ENCODE peak calls at places on chromosome 15, in ten cellular contexts. P is H7; F is fibroblast of lung; A is iPS-NIHi11; W is OCI-LY7; B is NCI-H1092 treated with DMSO at 0.1 percent for 48 hours; T is stimulated activated CD8-positive, alpha-beta memory T cell treated with anti-CD3 and anti-CD28 coated beads, Interleukin-15, amount 100 ng/mL, for 48 hours; Z is stimulated activated CD4-positive, alpha-beta T cell treated with anti-CD3 and anti-CD28 coated beads, Interleukin-12 subunit alpha, Interleukin-12 subunit beta, amount 100 ng/mL, for 4 hours; H is left cardiac atrium; U is Kasumi-1. Q is an unnamed sample.

GRCh38 chr15:66704783-66705113 is 2.7 kb downstream of the SMAD6 start:
- DNase-seq in P (no peak), A (no peak), H (no peak), U (no peak), F (no peak), Z (no peak), T (no peak), B (no peak), W (no peak), Q (no peak)

GRCh38 chr15:60223161-60223560 is 174.6 kb downstream of the ANXA2 start:
- DNase-seq in F (no peak), A (no peak), W (no peak), T (no peak), Z (no peak), B (peak; percentile 20), P (no peak), U (no peak), H (no peak), Q (no peak)

GRCh38 chr15:98160236-98160635 is 199.7 kb downstream of the ARRDC4 start:
- DNase-seq in A (no peak), H (no peak), Z (no peak), W (peak; percentile 74), P (no peak), B (no peak), T (peak; percentile 25), U (peak; percentile 91), F (no peak), Q (peak; percentile 80)

GRCh38 chr15:80106051-80106450 is 46.6 kb downstream of the ZFAND6 start:
- DNase-seq in A (no peak), Z (no peak), F (peak; percentile 53), W (no peak), P (no peak), U (no peak), H (no peak), T (no peak), B (no peak), Q (no peak)

GRCh38 chr15:85950101-85950500 is 129.6 kb upstream of the AGBL1 start:
- DNase-seq in P (no peak), H (peak; percentile 37), A (no peak), Z (no peak), U (no peak), B (no peak), T (no peak), W (peak; percentile 80), F (no peak), Q (no peak)

GRCh38 chr15:98800437-98801233 is 152.3 kb downstream of the IGF1R start:
- DNase-seq in Z (no peak), H (peak; percentile 72), A (peak; percentile 70), F (peak; percentile 95), P (peak; percentile 49), W (no peak), B (peak; percentile 56), T (no peak), U (peak; percentile 76), Q (no peak)

GRCh38 chr15:68313501-68314390 is 36.2 kb downstream of the FEM1B start:
- DNase-seq in T (no peak), Z (no peak), W (no peak), A (no peak), B (no peak), P (peak; percentile 41), F (no peak), H (no peak), U (no peak), Q (no peak)

GRCh38 chr15:48965972-48966371 is 2.3 kb upstream of the SHC4 start:
- DNase-seq in P (peak; percentile 33), F (peak; percentile 72), Z (no peak), T (no peak), B (no peak), A (no peak), U (peak; percentile 57), H (no peak), W (peak; percentile 18), Q (no peak)

GRCh38 chr15:74156678-74157411 is 16.7 kb upstream of the ISLR start:
- DNase-seq in F (no peak), A (no peak), Z (no peak), H (no peak), W (no peak), T (no peak), P (no peak), U (no peak), B (peak; percentile 64), Q (no peak)

GRCh38 chr15:45116482-45117326 is 2.6 kb downstream of the DUOXA2 start:
- DNase-seq in Z (no peak), F (no peak), A (no peak), W (no peak), P (peak; percentile 75), H (no peak), B (no peak), U (no peak), T (no peak), Q (no peak)

GRCh38 chr15:61047783-61048182 is 181.3 kb downstream of the RORA start:
- DNase-seq in Z (no peak), A (no peak), W (no peak), B (no peak), H (no peak), F (no peak), P (no peak), U (no peak), T (no peak), Q (no peak)

GRCh38 chr15:64462492-64462891 is 2.1 kb downstream of the ZNF609 start:
- DNase-seq in P (no peak), T (no peak), B (no peak), W (no peak), H (no peak), Z (no peak), A (no peak), F (no peak), U (no peak), Q (no peak)

GRCh38 chr15:76999996-77000395 is 5.1 kb downstream of the PSTPIP1 start:
- DNase-seq in Z (no peak), W (no peak), P (no peak), B (no peak), A (no peak), H (no peak), T (no peak), U (no peak), F (no peak), Q (no peak)

GRCh38 chr15:29535952-29536351 is 266.3 kb upstream of the NSMCE3 start:
- DNase-seq in Z (no peak), B (no peak), T (no peak), W (no peak), P (no peak), H (no peak), A (no peak), U (no peak), F (no peak), Q (no peak)

GRCh38 chr15:88504445-88504844 is 36.9 kb downstream of the MRPS11 start:
- DNase-seq in U (no peak), W (no peak), B (no peak), T (no peak), F (no peak), P (no peak), Z (no peak), A (no peak), H (no peak), Q (no peak)

GRCh38 chr15:33084661-33085060 is 109.9 kb downstream of the FMN1 start:
- DNase-seq in P (no peak), U (no peak), W (no peak), H (no peak), T (no peak), Z (no peak), B (no peak), F (no peak), A (no peak), Q (no peak)

Q was measured in KG1.